ENCODE peak calls at places on chromosomes 13 and 19, in four cellular contexts. One of them, this sample, is unnamed.
A peak's percentile ranks its signal among the peaks of the same experiment; 100 is the strongest.

GRCh38 chr19:11067356-11068113 is 21.7 kb upstream of the LDLR start:
- DNase-seq in tibial artery: no peak
- DNase-seq in heart left ventricle: no peak
- DNase-seq in testis: no peak
- DNase-seq in this sample: no peak

GRCh38 chr13:73849292-73849691 is 284.9 kb downstream of the KLF12 start:
- DNase-seq in testis: no peak
- DNase-seq in heart left ventricle: no peak
- DNase-seq in tibial artery: no peak
- DNase-seq in this sample: no peak

GRCh38 chr13:77521595-77522367 is 13.7 kb upstream of the SCEL start:
- DNase-seq in tibial artery: no peak
- DNase-seq in heart left ventricle: no peak
- DNase-seq in testis: no peak
- DNase-seq in this sample: no peak

GRCh38 chr13:33745370-33746324 is 72.3 kb upstream of the RFC3 start:
- DNase-seq in testis: peak; percentile 33
- DNase-seq in heart left ventricle: no peak
- DNase-seq in tibial artery: no peak
- DNase-seq in this sample: no peak

GRCh38 chr13:100546713-100547405 is 41.7 kb downstream of the GGACT start:
- DNase-seq in tibial artery: no peak
- DNase-seq in heart left ventricle: no peak
- DNase-seq in testis: no peak
- DNase-seq in this sample: no peak

GRCh38 chr19:3060852-3061182 is 1.5 kb downstream of the TLE5 start:
- DNase-seq in testis: no peak
- DNase-seq in heart left ventricle: no peak
- DNase-seq in tibial artery: no peak
- DNase-seq in this sample: no peak

GRCh38 chr19:38634757-38635482 is 12.5 kb upstream of the ACTN4 start:
- DNase-seq in testis: peak; percentile 76
- DNase-seq in heart left ventricle: peak; percentile 64
- DNase-seq in tibial artery: peak; percentile 63
- DNase-seq in this sample: peak; percentile 79

GRCh38 chr13:89883893-89884448 is 1463.5 kb upstream of the MIR17HG start:
- DNase-seq in testis: peak; percentile 34
- DNase-seq in heart left ventricle: no peak
- DNase-seq in tibial artery: no peak
- DNase-seq in this sample: no peak

GRCh38 chr19:13633109-13633508 is 126.8 kb upstream of the CACNA1A start:
- DNase-seq in testis: no peak
- DNase-seq in heart left ventricle: no peak
- DNase-seq in tibial artery: no peak
- DNase-seq in this sample: peak; percentile 25

GRCh38 chr13:43543331-43543730 is 243.4 kb downstream of the ENOX1 start:
- DNase-seq in heart left ventricle: no peak
- DNase-seq in testis: no peak
- DNase-seq in tibial artery: no peak
- DNase-seq in this sample: no peak

GRCh38 chr13:29922896-29923295 is 72.5 kb upstream of the UBL3 start:
- DNase-seq in tibial artery: no peak
- DNase-seq in heart left ventricle: no peak
- DNase-seq in testis: no peak
- DNase-seq in this sample: no peak

GRCh38 chr19:45767881-45768643 is 990 bp downstream of the SIX5 start:
- DNase-seq in heart left ventricle: peak; percentile 74
- DNase-seq in testis: peak; percentile 77
- DNase-seq in tibial artery: peak; percentile 73
- DNase-seq in this sample: peak; percentile 57

GRCh38 chr19:14072535-14073231 is at the start of gene MISP3:
- DNase-seq in heart left ventricle: peak; percentile 58
- DNase-seq in tibial artery: no peak
- DNase-seq in testis: peak; percentile 50
- DNase-seq in this sample: no peak

GRCh38 chr19:2207991-2208860 is 27.9 kb downstream of the PLEKHJ1 start:
- DNase-seq in testis: peak; percentile 69
- DNase-seq in tibial artery: peak; percentile 77
- DNase-seq in heart left ventricle: peak; percentile 83
- DNase-seq in this sample: no peak

GRCh38 chr13:32267836-32268439 is 47.2 kb downstream of the ZAR1L start:
- DNase-seq in testis: no peak
- DNase-seq in tibial artery: no peak
- DNase-seq in heart left ventricle: no peak
- DNase-seq in this sample: peak; percentile 27

GRCh38 chr13:30148171-30148754 is 159.1 kb downstream of the KATNAL1 start:
- DNase-seq in heart left ventricle: no peak
- DNase-seq in tibial artery: no peak
- DNase-seq in testis: no peak
- DNase-seq in this sample: no peak

GRCh38 chr13:72255908-72256307 is 388.9 kb upstream of the DACH1 start:
- DNase-seq in testis: peak; percentile 27
- DNase-seq in heart left ventricle: no peak
- DNase-seq in tibial artery: no peak
- DNase-seq in this sample: peak; percentile 14

GRCh38 chr19:37902668-37903067 is 3.7 kb downstream of the WDR87 start:
- DNase-seq in heart left ventricle: peak; percentile 74
- DNase-seq in testis: peak; percentile 91
- DNase-seq in tibial artery: peak; percentile 57
- DNase-seq in this sample: peak; percentile 82

GRCh38 chr13:26497991-26498423 is 59.5 kb upstream of the WASF3 start:
- DNase-seq in tibial artery: no peak
- DNase-seq in heart left ventricle: no peak
- DNase-seq in testis: no peak
- DNase-seq in this sample: no peak

GRCh38 chr19:38044267-38045111 is 137.5 kb downstream of the SIPA1L3 start:
- DNase-seq in tibial artery: no peak
- DNase-seq in testis: no peak
- DNase-seq in heart left ventricle: no peak
- DNase-seq in this sample: no peak

GRCh38 chr19:43779147-43779819 is 1.5 kb downstream of the KCNN4 start:
- DNase-seq in testis: no peak
- DNase-seq in heart left ventricle: no peak
- DNase-seq in tibial artery: no peak
- DNase-seq in this sample: no peak

GRCh38 chr19:43781630-43782310 is 997 bp upstream of the KCNN4 start:
- DNase-seq in tibial artery: no peak
- DNase-seq in testis: no peak
- DNase-seq in heart left ventricle: no peak
- DNase-seq in this sample: no peak

GRCh38 chr19:43779820-43780219 is 953 bp downstream of the KCNN4 start:
- DNase-seq in testis: no peak
- DNase-seq in tibial artery: no peak
- DNase-seq in heart left ventricle: no peak
- DNase-seq in this sample: no peak

GRCh38 chr19:43782311-43782660 is 1.5 kb upstream of the KCNN4 start:
- DNase-seq in heart left ventricle: no peak
- DNase-seq in testis: no peak
- DNase-seq in tibial artery: no peak
- DNase-seq in this sample: no peak

GRCh38 chr19:43780706-43781525 is at the start of gene KCNN4:
- DNase-seq in tibial artery: no peak
- DNase-seq in testis: no peak
- DNase-seq in heart left ventricle: no peak
- DNase-seq in this sample: no peak
- TF ChIP-seq CTCF in tibial artery: no peak
- TF ChIP-seq CTCF in testis: no peak
- TF ChIP-seq CTCF in heart left ventricle: no peak
- TF ChIP-seq CTCF in this sample: no peak

GRCh38 chr13:114064516-114065140 is 67.8 kb downstream of the RASA3 start:
- DNase-seq in heart left ventricle: peak; percentile 36
- DNase-seq in testis: no peak
- DNase-seq in tibial artery: no peak
- DNase-seq in this sample: no peak
- TF ChIP-seq CTCF in heart left ventricle: no peak
- TF ChIP-seq CTCF in testis: no peak
- TF ChIP-seq CTCF in tibial artery: no peak
- TF ChIP-seq CTCF in this sample: no peak

GRCh38 chr13:92967923-92968322 is 258.7 kb upstream of the GPC6 start:
- DNase-seq in tibial artery: no peak
- DNase-seq in heart left ventricle: no peak
- DNase-seq in testis: no peak
- DNase-seq in this sample: no peak
- TF ChIP-seq CTCF in tibial artery: no peak
- TF ChIP-seq CTCF in heart left ventricle: no peak
- TF ChIP-seq CTCF in testis: no peak
- TF ChIP-seq CTCF in this sample: no peak

GRCh38 chr13:40586886-40587285 is 79.6 kb downstream of the FOXO1 start:
- DNase-seq in tibial artery: no peak
- DNase-seq in heart left ventricle: no peak
- DNase-seq in testis: no peak
- DNase-seq in this sample: no peak
- TF ChIP-seq CTCF in tibial artery: no peak
- TF ChIP-seq CTCF in heart left ventricle: no peak
- TF ChIP-seq CTCF in testis: no peak
- TF ChIP-seq CTCF in this sample: no peak

GRCh38 chr19:7663711-7664110 is 5.1 kb upstream of the RETN start:
- DNase-seq in tibial artery: no peak
- DNase-seq in testis: no peak
- DNase-seq in heart left ventricle: no peak
- DNase-seq in this sample: no peak

GRCh38 chr19:7662657-7663056 is 6.2 kb upstream of the RETN start:
- DNase-seq in testis: no peak
- DNase-seq in heart left ventricle: no peak
- DNase-seq in tibial artery: no peak
- DNase-seq in this sample: no peak

GRCh38 chr19:7668842-7669241 is at the start of gene RETN:
- DNase-seq in heart left ventricle: no peak
- DNase-seq in tibial artery: no peak
- DNase-seq in testis: no peak
- DNase-seq in this sample: no peak

GRCh38 chr19:7669641-7670040 is 792 bp downstream of the RETN start:
- DNase-seq in testis: no peak
- DNase-seq in heart left ventricle: no peak
- DNase-seq in tibial artery: no peak
- DNase-seq in this sample: no peak

GRCh38 chr19:7665076-7665475 is 3.8 kb upstream of the RETN start:
- DNase-seq in tibial artery: no peak
- DNase-seq in testis: no peak
- DNase-seq in heart left ventricle: no peak
- DNase-seq in this sample: no peak
- TF ChIP-seq CTCF in tibial artery: no peak
- TF ChIP-seq CTCF in testis: no peak
- TF ChIP-seq CTCF in heart left ventricle: no peak
- TF ChIP-seq CTCF in this sample: no peak

GRCh38 chr19:50152578-50152977 is 10.5 kb downstream of the IZUMO2 start:
- DNase-seq in tibial artery: no peak
- DNase-seq in heart left ventricle: no peak
- DNase-seq in testis: no peak
- DNase-seq in this sample: no peak

GRCh38 chr19:50159078-50159477 is 4.0 kb downstream of the IZUMO2 start:
- DNase-seq in heart left ventricle: no peak
- DNase-seq in testis: no peak
- DNase-seq in tibial artery: no peak
- DNase-seq in this sample: no peak

GRCh38 chr19:50158577-50158976 is 4.5 kb downstream of the IZUMO2 start:
- DNase-seq in tibial artery: no peak
- DNase-seq in heart left ventricle: no peak
- DNase-seq in testis: no peak
- DNase-seq in this sample: no peak

GRCh38 chr19:50154529-50154928 is 8.6 kb downstream of the IZUMO2 start:
- DNase-seq in testis: no peak
- DNase-seq in heart left ventricle: no peak
- DNase-seq in tibial artery: no peak
- DNase-seq in this sample: no peak

DNA sequence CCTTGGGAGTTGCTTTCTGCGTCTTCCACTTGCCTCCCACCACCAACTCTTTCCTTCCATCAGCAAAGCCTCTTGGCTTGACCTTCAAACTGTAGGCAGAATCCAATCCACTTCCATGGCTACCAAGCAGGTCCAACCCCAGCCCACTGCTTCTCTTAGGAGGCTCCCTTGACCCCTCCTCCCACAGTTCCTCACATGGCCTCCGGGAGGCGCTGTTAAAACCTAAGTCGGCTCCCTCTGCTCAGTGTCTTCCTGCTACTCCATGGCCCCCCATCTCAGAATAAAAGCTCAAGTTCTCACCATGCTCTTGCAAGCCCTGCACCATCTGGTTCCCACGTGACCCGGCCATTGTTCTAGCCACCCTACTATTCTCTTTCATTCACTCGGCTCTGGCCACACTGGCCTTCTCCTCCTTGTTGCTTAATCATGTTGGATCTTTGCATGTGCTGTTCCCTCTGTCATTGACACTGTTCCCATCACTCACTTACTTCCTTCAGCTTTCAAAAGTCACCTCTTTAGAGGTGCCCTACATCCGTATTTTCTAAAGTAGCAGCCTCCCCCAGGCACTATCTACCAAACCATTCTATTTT is 7.5 kb downstream of the IZUMO2 start:
- DNase-seq in testis: peak; percentile 25
- DNase-seq in heart left ventricle: no peak
- DNase-seq in tibial artery: no peak
- DNase-seq in this sample: no peak
- TF ChIP-seq CTCF in testis: no peak
- TF ChIP-seq CTCF in heart left ventricle: no peak
- TF ChIP-seq CTCF in tibial artery: no peak
- TF ChIP-seq CTCF in this sample: peak; percentile 25

GRCh38 chr13:57583529-57583928 is 48.0 kb upstream of the PCDH17 start:
- DNase-seq in testis: no peak
- DNase-seq in tibial artery: no peak
- DNase-seq in heart left ventricle: no peak
- DNase-seq in this sample: no peak

DNA sequence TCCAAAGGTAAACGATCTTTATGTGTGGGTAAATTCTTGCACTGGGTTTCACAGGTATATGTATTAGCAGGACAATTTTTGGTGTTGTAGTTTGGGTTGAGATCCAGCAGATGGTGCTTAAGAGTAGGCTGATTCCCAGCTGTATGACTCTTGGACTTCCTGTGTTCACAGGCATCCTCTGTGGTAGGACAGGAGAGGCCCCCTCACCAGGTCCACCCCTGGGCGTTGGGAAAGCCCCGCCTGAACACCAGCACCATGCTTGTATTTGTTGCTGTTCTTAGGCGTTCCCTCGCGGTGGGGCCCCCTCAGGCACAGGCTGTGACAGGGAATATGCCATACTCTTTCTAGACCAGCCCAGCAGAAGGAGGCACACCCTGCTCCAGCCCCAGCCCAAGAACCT is 49.5 kb upstream of the PCDH17 start:
- DNase-seq in tibial artery: no peak
- DNase-seq in heart left ventricle: no peak
- DNase-seq in testis: no peak
- DNase-seq in this sample: no peak
- TF ChIP-seq CTCF in tibial artery: no peak
- TF ChIP-seq CTCF in heart left ventricle: no peak
- TF ChIP-seq CTCF in testis: no peak
- TF ChIP-seq CTCF in this sample: no peak